ENCODE peak calls at places on chromosomes 2 and 18, in ten cellular contexts. X, B, E, D, N, A, U, G, V and C are unnamed samples.

GRCh38 chr2:182324665-182325064 is 102.2 kb downstream of the PDE1A start:
- DNase-seq in X (no peak), B (no peak), E (no peak), D (no peak), N (no peak), A (peak), U (no peak), G (peak), V (no peak), C (peak)

GRCh38 chr2:5695641-5696350 is 3.6 kb downstream of the SOX11 start:
- DNase-seq in X (no peak), B (no peak), E (no peak), D (no peak), N (no peak), A (no peak), U (no peak), G (peak), V (peak), C (peak)

GRCh38 chr2:32768387-32769174 is 140.7 kb downstream of the TTC27 start:
- DNase-seq in X (no peak), B (no peak), E (no peak), D (no peak), N (no peak), A (no peak), U (no peak), G (no peak), V (no peak), C (no peak)

GRCh38 chr2:55620123-55620779 is 2.8 kb upstream of the PPP4R3B start:
- DNase-seq in X (no peak), B (no peak), E (no peak), D (no peak), N (no peak), A (peak), U (peak), G (no peak), V (no peak), C (peak)

GRCh38 chr2:241645056-241645914 is 7.8 kb downstream of the ATG4B start:
- DNase-seq in X (no peak), B (no peak), E (no peak), D (no peak), N (no peak), A (no peak), U (no peak), G (no peak), V (no peak), C (no peak)

GRCh38 chr18:11310476-11311086 is 161.2 kb upstream of the PIEZO2 start:
- DNase-seq in X (peak), B (peak), E (no peak), D (peak), N (peak), A (peak), U (peak), G (peak), V (peak), C (peak)

GRCh38 chr2:9165625-9166024 is 41.0 kb upstream of the ASAP2 start:
- DNase-seq in X (peak), B (no peak), E (no peak), D (peak), N (no peak), A (peak), U (peak), G (no peak), V (no peak), C (peak)

GRCh38 chr2:182558564-182558963 is 131.7 kb upstream of the PDE1A start:
- DNase-seq in X (no peak), B (no peak), E (no peak), D (no peak), N (no peak), A (no peak), U (no peak), G (no peak), V (no peak), C (no peak)

GRCh38 chr2:172358784-172359556 is 68.4 kb upstream of the ITGA6 start:
- DNase-seq in X (no peak), B (no peak), E (no peak), D (no peak), N (no peak), A (no peak), U (no peak), G (no peak), V (no peak), C (no peak)

GRCh38 chr2:75403991-75404428 is 156.7 kb downstream of the EVA1A start:
- DNase-seq in X (peak), B (no peak), E (no peak), D (no peak), N (no peak), A (peak), U (peak), G (peak), V (peak), C (peak)

GRCh38 chr2:172403402-172403801 is 24.0 kb upstream of the ITGA6 start:
- DNase-seq in X (no peak), B (no peak), E (no peak), D (no peak), N (no peak), A (no peak), U (no peak), G (no peak), V (no peak), C (no peak)

GRCh38 chr2:25481381-25482310 is 139.9 kb upstream of the DNMT3A start:
- DNase-seq in X (no peak), B (no peak), E (no peak), D (no peak), N (no peak), A (no peak), U (no peak), G (no peak), V (no peak), C (peak)

GRCh38 chr18:78922856-78923255 is 56.8 kb upstream of the SALL3 start:
- DNase-seq in X (no peak), B (no peak), E (no peak), D (no peak), N (no peak), A (no peak), U (no peak), G (no peak), V (no peak), C (no peak)

GRCh38 chr18:8942909-8943545 is 159.5 kb upstream of the NDUFV2 start:
- DNase-seq in X (no peak), B (no peak), E (no peak), D (no peak), N (no peak), A (no peak), U (no peak), G (no peak), V (no peak), C (no peak)

GRCh38 chr18:49025767-49026500 is 75.2 kb upstream of the SMAD7 start:
- DNase-seq in X (no peak), B (no peak), E (no peak), D (no peak), N (no peak), A (no peak), U (no peak), G (no peak), V (no peak), C (no peak)

GRCh38 chr2:54589340-54590215 is 133.5 kb downstream of the SPTBN1 start:
- DNase-seq in X (no peak), B (no peak), E (peak), D (no peak), N (no peak), A (peak), U (no peak), G (no peak), V (no peak), C (peak)

GRCh38 chr2:150391779-150392178 is 95.7 kb downstream of the RND3 start:
- DNase-seq in X (no peak), B (no peak), E (no peak), D (no peak), N (no peak), A (no peak), U (no peak), G (no peak), V (no peak), C (no peak)

GRCh38 chr2:71941731-71942575 is 205.7 kb downstream of the CYP26B1 start:
- DNase-seq in X (no peak), B (no peak), E (no peak), D (no peak), N (no peak), A (no peak), U (no peak), G (no peak), V (no peak), C (no peak)

GRCh38 chr2:1572638-1573037 is 159.4 kb downstream of the TPO start:
- DNase-seq in X (no peak), B (no peak), E (no peak), D (no peak), N (no peak), A (peak), U (no peak), G (no peak), V (no peak), C (peak)

GRCh38 chr2:64448069-64448468 is 5.9 kb upstream of the LGALSL start:
- DNase-seq in X (no peak), B (no peak), E (no peak), D (no peak), N (no peak), A (no peak), U (no peak), G (no peak), V (no peak), C (no peak)

GRCh38 chr2:177675256-177676220 is 283.0 kb downstream of the AGPS start:
- DNase-seq in X (no peak), B (no peak), E (no peak), D (peak), N (no peak), A (no peak), U (no peak), G (peak), V (no peak), C (no peak)

GRCh38 chr2:132757676-132758075 is 87.7 kb upstream of the LYPD1 start:
- DNase-seq in X (no peak), B (no peak), E (no peak), D (no peak), N (no peak), A (no peak), U (no peak), G (no peak), V (no peak), C (peak)

GRCh38 chr2:45330617-45331016 is 280.4 kb downstream of the SRBD1 start:
- DNase-seq in X (no peak), B (no peak), E (no peak), D (no peak), N (no peak), A (peak), U (no peak), G (no peak), V (no peak), C (peak)

GRCh38 chr2:219433666-219434467 is 776 bp upstream of the SPEG start:
- DNase-seq in X (peak), B (peak), E (peak), D (no peak), N (no peak), A (peak), U (peak), G (peak), V (no peak), C (peak)

GRCh38 chr2:173553589-173553988 is 198.9 kb downstream of the CDCA7 start:
- DNase-seq in X (no peak), B (no peak), E (no peak), D (no peak), N (no peak), A (no peak), U (peak), G (no peak), V (no peak), C (peak)

GRCh38 chr2:62204998-62205496 is 9.1 kb downstream of the B3GNT2 start:
- DNase-seq in X (no peak), B (no peak), E (no peak), D (no peak), N (no peak), A (no peak), U (no peak), G (no peak), V (no peak), C (no peak)

GRCh38 chr2:168773719-168774521 is 28.5 kb upstream of the NOSTRIN start:
- DNase-seq in X (peak), B (no peak), E (no peak), D (peak), N (peak), A (peak), U (peak), G (peak), V (no peak), C (peak)

GRCh38 chr2:160309585-160309984 is 109.5 kb upstream of the ITGB6 start:
- DNase-seq in X (no peak), B (no peak), E (no peak), D (no peak), N (no peak), A (peak), U (no peak), G (no peak), V (no peak), C (peak)

GRCh38 chr2:79368116-79368630 is 144.7 kb upstream of the CTNNA2 start:
- DNase-seq in X (no peak), B (no peak), E (no peak), D (no peak), N (no peak), A (no peak), U (no peak), G (no peak), V (no peak), C (no peak)

GRCh38 chr2:240514631-240515030 is 43.2 kb downstream of the ANKMY1 start:
- DNase-seq in X (no peak), B (no peak), E (no peak), D (no peak), N (no peak), A (peak), U (no peak), G (no peak), V (no peak), C (no peak)

GRCh38 chr2:161796192-161796591 is 172.0 kb downstream of the SLC4A10 start:
- DNase-seq in X (no peak), B (no peak), E (no peak), D (peak), N (peak), A (peak), U (no peak), G (peak), V (no peak), C (no peak)

GRCh38 chr2:223759569-223760430 is 77.6 kb downstream of the AP1S3 start:
- DNase-seq in X (peak), B (no peak), E (no peak), D (no peak), N (no peak), A (peak), U (peak), G (no peak), V (no peak), C (peak)

GRCh38 chr18:79275992-79276391 is 119.7 kb upstream of the NFATC1 start:
- DNase-seq in X (no peak), B (no peak), E (no peak), D (no peak), N (no peak), A (peak), U (no peak), G (no peak), V (no peak), C (no peak)